ENCODE peak calls at places on chromosomes 12 and 14, in five cellular contexts. H is NCI-H69, S is lung, T is RKO, I is ureter. Z is an unnamed sample.
A peak's percentile ranks its signal among the peaks of the same experiment; 100 is the strongest.

GRCh38 chr14:93708800-93709199 is 79.5 kb downstream of the PRIMA1 start:
- DNase-seq in I (no peak), H (no peak), S (peak; percentile 19), T (no peak), Z (no peak)

GRCh38 chr14:70034257-70034656 is 154.5 kb downstream of the SLC8A3 start:
- DNase-seq in I (no peak), S (no peak), H (no peak), T (no peak), Z (no peak)

GRCh38 chr12:66779466-66779865 is 100.6 kb upstream of the GRIP1 start:
- DNase-seq in H (no peak), T (no peak), S (no peak), I (no peak), Z (no peak)

GRCh38 chr14:32329146-32329545 is at the start of gene AKAP6:
- DNase-seq in T (peak; percentile 9), H (peak; percentile 64), I (no peak), S (no peak), Z (peak; percentile 32)

GRCh38 chr14:103073876-103074698 is 9.9 kb upstream of the LBHD2 start:
- DNase-seq in T (no peak), S (no peak), H (no peak), I (no peak), Z (peak; percentile 31)

GRCh38 chr12:108884116-108885012 is 4.5 kb downstream of the DAO start:
- DNase-seq in H (peak; percentile 67), T (peak; percentile 46), I (no peak), S (peak; percentile 58), Z (peak; percentile 77)

GRCh38 chr12:58452546-58452945 is 467.8 kb downstream of the LRIG3 start:
- DNase-seq in I (no peak), T (no peak), S (no peak), H (no peak), Z (no peak)

GRCh38 chr12:122389677-122390076 is 32.8 kb downstream of the CLIP1 start:
- DNase-seq in I (no peak), S (no peak), H (no peak), T (no peak), Z (no peak)

GRCh38 chr14:103767306-103767894 is 51.8 kb downstream of the ZFYVE21 start:
- DNase-seq in I (peak; percentile 27), H (no peak), S (no peak), T (no peak), Z (no peak)

GRCh38 chr12:1732914-1733313 is 42.0 kb downstream of the ADIPOR2 start:
- DNase-seq in T (no peak), I (no peak), S (no peak), H (no peak), Z (no peak)

GRCh38 chr12:3905664-3906063 is 32.5 kb upstream of the PARP11 start:
- DNase-seq in S (no peak), T (no peak), I (no peak), H (no peak), Z (no peak)

GRCh38 chr12:52319097-52319496 is 2.1 kb downstream of the KRT83 start:
- DNase-seq in T (no peak), H (peak; percentile 61), I (no peak), S (no peak), Z (peak; percentile 71)

GRCh38 chr12:39443704-39444234 is 849 bp upstream of the KIF21A start:
- DNase-seq in I (no peak), H (no peak), T (no peak), S (no peak), Z (peak; percentile 65)

GRCh38 chr14:103296987-103297386 is 37.0 kb upstream of the EIF5 start:
- DNase-seq in H (peak; percentile 14), S (no peak), T (no peak), I (no peak), Z (no peak)

GRCh38 chr12:15074351-15074750 is 101.5 kb downstream of the PDE6H start:
- DNase-seq in I (no peak), H (no peak), S (no peak), T (no peak), Z (no peak)

GRCh38 chr12:67709367-67709954 is 60.9 kb downstream of the DYRK2 start:
- DNase-seq in T (no peak), S (no peak), I (no peak), H (no peak), Z (no peak)

GRCh38 chr12:123131291-123131831 is 19.5 kb downstream of the PITPNM2 start:
- DNase-seq in H (peak; percentile 90), T (no peak), I (no peak), S (no peak), Z (peak; percentile 52)

GRCh38 chr12:48183091-48183875 is at the start of gene CCDC184:
- DNase-seq in S (peak; percentile 65), H (peak; percentile 96), T (no peak), I (peak; percentile 69), Z (peak; percentile 99)

GRCh38 chr12:118520428-118520827 is 144.1 kb downstream of the SUDS3 start:
- DNase-seq in H (no peak), I (no peak), T (no peak), S (no peak), Z (no peak)

GRCh38 chr14:50762001-50762930 is 68.7 kb downstream of the NIN start:
- DNase-seq in T (peak; percentile 68), I (no peak), H (no peak), S (no peak), Z (no peak)

Z was measured in DMS53.